ENCODE peak calls at places on chromosomes 12 and 14, in seven cellular contexts. Z is adipocyte, R is HuH-7.5, W is NCI-H1092, V is fibroblast of the conjunctiva, L is HS-5, G is NCI-H1105. O is an unnamed sample.

GRCh38 chr12:93572712-93573551 is 457 bp downstream of the SOCS2 start:
- DNase-seq in Z (peak), R (no peak), W (no peak), V (no peak), L (no peak), G (no peak), O (no peak)

GRCh38 chr14:89428556-89429196 is 11.6 kb upstream of the FOXN3 start:
- DNase-seq in Z (peak), R (no peak), W (no peak), V (no peak), L (no peak), G (peak), O (no peak)

GRCh38 chr12:49990269-49990668 is 17.5 kb downstream of the AQP6 start:
- DNase-seq in Z (peak), R (no peak), W (no peak), V (peak), L (no peak), G (no peak), O (no peak)

GRCh38 chr12:121792607-121793500 is 634 bp downstream of the RHOF start:
- DNase-seq in Z (no peak), R (no peak), W (no peak), V (no peak), L (no peak), G (no peak), O (no peak)

GRCh38 chr14:90976076-90976475 is 84.4 kb downstream of the RPS6KA5 start:
- DNase-seq in Z (no peak), R (no peak), W (no peak), V (no peak), L (no peak), G (no peak), O (no peak)

GRCh38 chr12:111443586-111443985 is 37.9 kb downstream of the SH2B3 start:
- DNase-seq in Z (no peak), R (no peak), W (no peak), V (no peak), L (no peak), G (no peak), O (no peak)

GRCh38 chr12:118055144-118055557 is 5.8 kb downstream of the WSB2 start:
- DNase-seq in Z (peak), R (no peak), W (no peak), V (no peak), L (no peak), G (no peak), O (no peak)

GRCh38 chr12:116958402-116959197 is 47.9 kb downstream of the FBXW8 start:
- DNase-seq in Z (peak), R (no peak), W (no peak), V (no peak), L (no peak), G (no peak), O (no peak)

GRCh38 chr12:108568653-108569154 is 6.3 kb downstream of the ISCU start:
- DNase-seq in Z (no peak), R (no peak), W (peak), V (no peak), L (no peak), G (no peak), O (no peak)

GRCh38 chr12:9724023-9724422 is 8.9 kb downstream of the CLECL1 start:
- DNase-seq in Z (no peak), R (no peak), W (no peak), V (no peak), L (no peak), G (no peak), O (no peak)

GRCh38 chr12:15601210-15601800 is 187.9 kb downstream of the EPS8 start:
- DNase-seq in Z (peak), R (no peak), W (no peak), V (peak), L (peak), G (no peak), O (peak)

GRCh38 chr14:57725399-57726077 is 140.4 kb downstream of the SLC35F4 start:
- DNase-seq in Z (no peak), R (no peak), W (no peak), V (no peak), L (peak), G (no peak), O (peak)

GRCh38 chr12:26346748-26347147 is 151.4 kb downstream of the SSPN start:
- DNase-seq in Z (peak), R (no peak), W (no peak), V (peak), L (no peak), G (no peak), O (no peak)

GRCh38 chr14:92215579-92215978 is 93.8 kb downstream of the CPSF2 start:
- DNase-seq in Z (no peak), R (no peak), W (no peak), V (no peak), L (no peak), G (no peak), O (no peak)

GRCh38 chr14:89337912-89338311 is 79.1 kb downstream of the FOXN3 start:
- DNase-seq in Z (peak), R (no peak), W (no peak), V (no peak), L (no peak), G (no peak), O (no peak)

GRCh38 chr12:1634590-1635191 is 5.7 kb downstream of the WNT5B start:
- DNase-seq in Z (peak), R (peak), W (peak), V (peak), L (no peak), G (peak), O (peak)

GRCh38 chr12:18383203-18383602 is 121.9 kb downstream of the PIK3C2G start:
- DNase-seq in Z (peak), R (peak), W (no peak), V (peak), L (peak), G (no peak), O (peak)

GRCh38 chr12:57219205-57219992 is 2.8 kb downstream of the NXPH4 start:
- DNase-seq in Z (no peak), R (no peak), W (no peak), V (no peak), L (no peak), G (no peak), O (no peak)

GRCh38 chr12:93381183-93381975 is 3.7 kb downstream of the NUDT4 start:
- DNase-seq in Z (peak), R (no peak), W (no peak), V (no peak), L (no peak), G (no peak), O (no peak)

GRCh38 chr12:69779928-69780327 is 41.3 kb downstream of the RAB3IP start:
- DNase-seq in Z (peak), R (peak), W (no peak), V (peak), L (peak), G (peak), O (no peak)

GRCh38 chr12:12007713-12008231 is 63.0 kb upstream of the BCL2L14 start:
- DNase-seq in Z (no peak), R (no peak), W (no peak), V (no peak), L (no peak), G (no peak), O (no peak)

GRCh38 chr14:99387880-99388279 is 92.8 kb downstream of the SETD3 start:
- DNase-seq in Z (no peak), R (no peak), W (no peak), V (no peak), L (no peak), G (no peak), O (no peak)

GRCh38 chr12:67457799-67458680 is 188.9 kb downstream of the CAND1 start:
- DNase-seq in Z (peak), R (no peak), W (no peak), V (no peak), L (no peak), G (no peak), O (no peak)

GRCh38 chr14:21913759-21914158 is 240.1 kb upstream of the OR4E1 start:
- DNase-seq in Z (peak), R (peak), W (peak), V (peak), L (peak), G (peak), O (no peak)